ENCODE peak calls at places on chromosome 1, in six cellular contexts. One of them, this sample, is unnamed.

GRCh38 chr1:233907139-233907538 is 2.7 kb downstream of the SLC35F3 start:
- DNase-seq in GM13977: no peak
- DNase-seq in neural crest cell: no peak
- DNase-seq in A549: no peak
- DNase-seq in lung: no peak
- DNase-seq in tibial artery: no peak
- DNase-seq in this sample: no peak

GRCh38 chr1:87766737-87767136 is 438.1 kb downstream of the LMO4 start:
- DNase-seq in tibial artery: no peak
- DNase-seq in neural crest cell: no peak
- DNase-seq in GM13977: no peak
- DNase-seq in lung: no peak
- DNase-seq in A549: peak; percentile 33
- DNase-seq in this sample: no peak

GRCh38 chr1:207404849-207405525 is 49.1 kb upstream of the CR2 start:
- DNase-seq in A549: peak; percentile 77
- DNase-seq in GM13977: peak; percentile 66
- DNase-seq in lung: no peak
- DNase-seq in neural crest cell: no peak
- DNase-seq in tibial artery: no peak
- DNase-seq in this sample: no peak

GRCh38 chr1:111471012-111471411 is 2.8 kb upstream of the C1orf162 start:
- DNase-seq in neural crest cell: no peak
- DNase-seq in GM13977: no peak
- DNase-seq in A549: no peak
- DNase-seq in lung: peak; percentile 55
- DNase-seq in tibial artery: peak; percentile 69
- DNase-seq in this sample: peak; percentile 87

GRCh38 chr1:47507921-47508894 is 70.4 kb downstream of the FOXD2 start:
- DNase-seq in lung: no peak
- DNase-seq in A549: no peak
- DNase-seq in GM13977: peak; percentile 52
- DNase-seq in tibial artery: peak; percentile 26
- DNase-seq in neural crest cell: peak; percentile 50
- DNase-seq in this sample: peak; percentile 66

GRCh38 chr1:23168079-23168461 is 586 bp downstream of the LUZP1 start:
- DNase-seq in tibial artery: no peak
- DNase-seq in GM13977: peak; percentile 66
- DNase-seq in lung: no peak
- DNase-seq in A549: no peak
- DNase-seq in neural crest cell: peak; percentile 25
- DNase-seq in this sample: peak; percentile 39

GRCh38 chr1:196659471-196659870 is 7.6 kb downstream of the CFH start:
- DNase-seq in A549: no peak
- DNase-seq in GM13977: no peak
- DNase-seq in lung: no peak
- DNase-seq in neural crest cell: no peak
- DNase-seq in tibial artery: no peak
- DNase-seq in this sample: no peak

GRCh38 chr1:156894711-156895407 is 1.3 kb downstream of the PEAR1 start:
- DNase-seq in GM13977: no peak
- DNase-seq in neural crest cell: no peak
- DNase-seq in A549: no peak
- DNase-seq in tibial artery: peak; percentile 67
- DNase-seq in lung: no peak
- DNase-seq in this sample: no peak

GRCh38 chr1:28447674-28448073 is 58.2 kb upstream of the RCC1 start:
- DNase-seq in tibial artery: no peak
- DNase-seq in neural crest cell: no peak
- DNase-seq in GM13977: no peak
- DNase-seq in lung: no peak
- DNase-seq in A549: no peak
- DNase-seq in this sample: no peak

GRCh38 chr1:72892461-72892860 is 610.1 kb upstream of the NEGR1 start:
- DNase-seq in neural crest cell: no peak
- DNase-seq in lung: no peak
- DNase-seq in A549: no peak
- DNase-seq in GM13977: no peak
- DNase-seq in tibial artery: no peak
- DNase-seq in this sample: no peak

DNA sequence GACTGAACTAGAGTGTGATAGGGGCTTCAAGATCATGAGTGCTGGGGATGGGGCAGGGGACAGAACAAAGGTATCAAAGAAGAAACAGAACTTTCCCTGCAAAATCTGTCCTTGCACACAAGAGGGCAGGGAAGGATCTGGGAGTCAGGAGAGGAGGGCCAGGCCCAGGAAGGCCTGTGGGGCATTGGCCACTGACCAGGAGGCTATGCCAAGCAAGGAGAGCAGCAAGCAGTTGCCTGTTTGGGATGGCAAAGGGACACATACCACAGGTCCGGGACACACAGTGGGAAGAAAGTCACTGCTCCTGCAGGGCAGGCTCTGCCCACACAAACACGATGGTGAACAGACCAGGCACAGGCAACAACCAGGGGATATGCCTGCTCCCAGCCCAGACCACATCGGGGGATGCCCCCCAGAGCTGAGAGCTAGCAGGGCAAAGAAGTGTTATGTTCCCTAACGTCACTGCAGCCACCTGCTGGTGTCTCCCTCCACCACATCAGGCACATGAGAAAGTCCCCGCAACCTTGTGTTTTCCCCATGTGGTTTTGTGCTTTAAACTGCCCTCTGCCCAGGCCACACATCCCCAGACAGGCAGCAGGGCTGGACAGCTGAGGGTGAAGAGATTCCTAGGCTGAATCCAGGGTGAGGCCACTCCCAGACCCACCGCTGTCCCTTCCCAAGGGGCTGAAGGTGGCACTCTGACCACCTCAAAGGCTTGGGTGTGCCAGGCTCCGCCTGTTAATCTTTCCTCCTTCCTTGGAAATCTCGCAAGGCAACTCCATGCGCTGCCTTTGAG is 53.6 kb downstream of the KIF21B start:
- DNase-seq in lung: no peak
- DNase-seq in GM13977: peak; percentile 91
- DNase-seq in A549: no peak
- DNase-seq in tibial artery: no peak
- DNase-seq in neural crest cell: no peak
- DNase-seq in this sample: peak; percentile 90
- TF ChIP-seq CTCF in lung: no peak
- TF ChIP-seq CTCF in GM13977: peak; percentile 57
- TF ChIP-seq CTCF in A549: no peak
- TF ChIP-seq CTCF in tibial artery: no peak
- TF ChIP-seq CTCF in neural crest cell: no peak
- TF ChIP-seq CTCF in this sample: peak; percentile 35

GRCh38 chr1:91546876-91547275 is 46.2 kb downstream of the CDC7 start:
- DNase-seq in lung: no peak
- DNase-seq in GM13977: no peak
- DNase-seq in neural crest cell: no peak
- DNase-seq in tibial artery: no peak
- DNase-seq in A549: peak; percentile 39
- DNase-seq in this sample: no peak
- TF ChIP-seq CTCF in lung: no peak
- TF ChIP-seq CTCF in GM13977: no peak
- TF ChIP-seq CTCF in neural crest cell: no peak
- TF ChIP-seq CTCF in tibial artery: peak; percentile 11
- TF ChIP-seq CTCF in A549: peak; percentile 32
- TF ChIP-seq CTCF in this sample: no peak

GRCh38 chr1:178093958-178094751 is at the start of gene RASAL2:
- DNase-seq in neural crest cell: peak; percentile 65
- DNase-seq in tibial artery: peak; percentile 58
- DNase-seq in lung: peak; percentile 56
- DNase-seq in GM13977: peak; percentile 71
- DNase-seq in A549: peak; percentile 76
- DNase-seq in this sample: peak; percentile 2
- TF ChIP-seq CTCF in neural crest cell: peak; percentile 24
- TF ChIP-seq CTCF in tibial artery: no peak
- TF ChIP-seq CTCF in lung: no peak
- TF ChIP-seq CTCF in GM13977: peak; percentile 14
- TF ChIP-seq CTCF in A549: no peak
- TF ChIP-seq CTCF in this sample: no peak

GRCh38 chr1:14366361-14367018 is 232.0 kb upstream of the KAZN start:
- DNase-seq in lung: no peak
- DNase-seq in GM13977: no peak
- DNase-seq in tibial artery: no peak
- DNase-seq in A549: no peak
- DNase-seq in neural crest cell: peak; percentile 18
- DNase-seq in this sample: no peak
- TF ChIP-seq CTCF in lung: no peak
- TF ChIP-seq CTCF in GM13977: no peak
- TF ChIP-seq CTCF in tibial artery: no peak
- TF ChIP-seq CTCF in A549: no peak
- TF ChIP-seq CTCF in neural crest cell: no peak
- TF ChIP-seq CTCF in this sample: no peak

GRCh38 chr1:43993206-43993914 is 2.0 kb downstream of the CCDC24 start:
- DNase-seq in neural crest cell: no peak
- DNase-seq in lung: no peak
- DNase-seq in tibial artery: no peak
- DNase-seq in A549: no peak
- DNase-seq in GM13977: no peak
- DNase-seq in this sample: no peak

GRCh38 chr1:43994071-43994470 is 2.7 kb downstream of the CCDC24 start:
- DNase-seq in lung: no peak
- DNase-seq in neural crest cell: no peak
- DNase-seq in tibial artery: no peak
- DNase-seq in A549: no peak
- DNase-seq in GM13977: no peak
- DNase-seq in this sample: no peak

GRCh38 chr1:43996733-43997115 is 5.3 kb downstream of the CCDC24 start:
- DNase-seq in tibial artery: no peak
- DNase-seq in A549: no peak
- DNase-seq in neural crest cell: no peak
- DNase-seq in lung: no peak
- DNase-seq in GM13977: no peak
- DNase-seq in this sample: no peak

GRCh38 chr1:43995984-43996732 is 4.8 kb downstream of the CCDC24 start:
- DNase-seq in GM13977: no peak
- DNase-seq in neural crest cell: no peak
- DNase-seq in tibial artery: no peak
- DNase-seq in A549: no peak
- DNase-seq in lung: no peak
- DNase-seq in this sample: no peak

DNA sequence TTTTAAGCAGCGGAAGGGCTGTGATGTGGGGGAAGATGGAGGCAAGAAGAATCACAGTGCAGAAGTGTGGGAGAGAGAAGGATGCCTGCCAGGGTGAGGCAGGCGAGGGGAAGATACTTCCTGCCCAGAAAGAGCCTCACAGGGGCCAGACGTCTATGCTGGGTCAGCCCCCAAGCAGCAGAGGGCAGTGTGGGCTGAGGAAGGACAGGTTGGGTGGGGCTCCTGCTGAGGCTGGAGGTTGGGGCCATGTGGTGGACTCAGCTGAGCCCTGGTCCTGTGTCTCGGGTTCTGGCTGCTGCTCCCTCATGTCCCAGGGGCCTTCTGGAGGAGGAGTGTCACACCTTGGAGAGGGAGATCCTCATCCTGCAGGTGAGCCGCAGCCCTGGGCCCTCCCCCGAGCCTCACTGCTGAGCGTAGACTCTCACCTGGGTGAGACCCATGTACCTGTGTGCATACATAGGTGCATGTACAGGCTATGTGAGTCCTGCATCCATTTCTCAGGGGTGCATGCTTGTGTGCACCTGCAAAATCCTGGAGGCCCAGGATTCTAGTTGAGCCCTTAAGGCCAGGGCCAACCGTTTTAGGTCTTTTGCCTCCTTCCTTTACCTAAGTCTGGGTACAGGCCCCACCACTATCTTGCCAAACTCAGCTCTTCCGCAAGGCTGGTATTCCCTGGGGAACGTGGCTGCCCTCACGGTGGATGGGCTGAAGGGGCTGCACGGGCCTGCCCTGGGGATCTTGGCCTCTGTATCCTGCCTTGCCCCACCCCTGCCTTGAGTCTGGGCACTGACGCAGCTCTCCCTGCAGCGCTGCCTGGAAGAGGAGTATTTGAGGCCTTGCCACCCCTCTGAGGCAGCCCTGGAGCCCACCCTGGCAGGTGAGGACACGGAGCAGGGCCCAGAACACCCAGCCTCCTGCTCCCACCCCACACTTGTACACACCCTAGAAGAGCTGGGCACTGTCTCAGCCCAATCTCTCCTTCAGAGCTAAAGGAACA is 3.7 kb downstream of the CCDC24 start:
- DNase-seq in GM13977: peak; percentile 51
- DNase-seq in neural crest cell: no peak
- DNase-seq in lung: no peak
- DNase-seq in tibial artery: no peak
- DNase-seq in A549: peak; percentile 53
- DNase-seq in this sample: peak; percentile 45
- TF ChIP-seq CTCF in GM13977: peak; percentile 47
- TF ChIP-seq CTCF in neural crest cell: peak; percentile 47
- TF ChIP-seq CTCF in lung: no peak
- TF ChIP-seq CTCF in tibial artery: no peak
- TF ChIP-seq CTCF in A549: peak; percentile 27
- TF ChIP-seq CTCF in this sample: no peak

GRCh38 chr1:118933051-118933781 is 54.9 kb downstream of the TBX15 start:
- DNase-seq in A549: no peak
- DNase-seq in tibial artery: no peak
- DNase-seq in neural crest cell: no peak
- DNase-seq in lung: no peak
- DNase-seq in GM13977: no peak
- DNase-seq in this sample: no peak
- TF ChIP-seq CTCF in A549: no peak
- TF ChIP-seq CTCF in tibial artery: no peak
- TF ChIP-seq CTCF in neural crest cell: no peak
- TF ChIP-seq CTCF in lung: no peak
- TF ChIP-seq CTCF in GM13977: no peak
- TF ChIP-seq CTCF in this sample: no peak

DNA sequence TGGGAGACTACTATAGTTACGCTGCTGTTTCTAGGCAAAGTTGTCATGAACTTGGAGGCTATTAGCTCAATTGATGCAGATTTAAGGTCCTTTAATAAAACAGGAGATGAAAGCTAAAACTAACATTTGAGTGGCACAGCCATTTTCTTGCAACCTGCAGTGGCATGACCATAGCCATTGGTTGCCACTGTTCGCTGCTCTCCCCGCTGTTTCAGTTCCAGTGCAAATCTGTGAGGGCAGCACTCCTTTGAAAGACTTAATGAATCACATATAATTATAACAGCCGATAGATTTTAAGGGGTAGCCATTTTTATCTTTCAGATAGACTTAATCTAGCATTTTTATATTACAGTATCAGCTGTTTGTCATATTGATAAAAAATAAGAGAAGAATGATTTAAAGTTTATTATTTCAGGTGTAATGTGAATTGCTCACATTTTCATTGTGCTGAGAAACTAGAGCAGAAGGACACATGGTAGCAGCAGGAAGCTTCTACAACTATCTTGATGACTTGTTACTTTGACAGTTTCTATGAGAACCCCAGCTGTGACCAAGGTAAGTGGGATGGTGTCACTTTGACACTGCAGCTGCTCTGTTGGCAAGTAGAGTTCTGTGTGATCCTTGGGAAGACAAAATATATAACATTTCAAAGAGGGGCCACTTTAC is 203.7 kb downstream of the PLA2G4A start:
- DNase-seq in neural crest cell: no peak
- DNase-seq in GM13977: no peak
- DNase-seq in A549: no peak
- DNase-seq in lung: no peak
- DNase-seq in tibial artery: no peak
- DNase-seq in this sample: no peak
- TF ChIP-seq CTCF in neural crest cell: no peak
- TF ChIP-seq CTCF in GM13977: no peak
- TF ChIP-seq CTCF in A549: no peak
- TF ChIP-seq CTCF in lung: no peak
- TF ChIP-seq CTCF in tibial artery: no peak
- TF ChIP-seq CTCF in this sample: no peak

This sample was measured in activated CD8-positive, alpha-beta T cell treated with anti-CD3 and anti-CD28 coated beads for 36 hours.